ENCODE peak calls at places on chromosome 6, in ten cellular contexts. N, U, E, X, H, S, B, O, T and L are unnamed samples.

GRCh38 chr6:73797861-73798260 is 101.9 kb downstream of the CD109 start:
- DNase-seq in N (no peak), U (no peak), E (no peak), X (no peak), H (no peak), S (no peak), B (no peak), O (no peak), T (no peak), L (no peak)

GRCh38 chr6:11035961-11036360 is 8.1 kb downstream of the ELOVL2 start:
- DNase-seq in N (no peak), U (no peak), E (no peak), X (no peak), H (no peak), S (no peak), B (no peak), O (no peak), T (no peak), L (no peak)

GRCh38 chr6:81362246-81362645 is 390.2 kb downstream of the TENT5A start:
- DNase-seq in N (no peak), U (no peak), E (no peak), X (no peak), H (no peak), S (no peak), B (no peak), O (no peak), T (no peak), L (no peak)

GRCh38 chr6:54102239-54102638 is 9.0 kb upstream of the MLIP start:
- DNase-seq in N (no peak), U (no peak), E (no peak), X (no peak), H (no peak), S (no peak), B (no peak), O (no peak), T (no peak), L (no peak)

GRCh38 chr6:38603492-38603891 is 36.2 kb downstream of the BTBD9 start:
- DNase-seq in N (no peak), U (no peak), E (no peak), X (no peak), H (no peak), S (no peak), B (no peak), O (no peak), T (no peak), L (no peak)

GRCh38 chr6:85464260-85464644 is 14.4 kb downstream of the NT5E start:
- DNase-seq in N (no peak), U (no peak), E (no peak), X (no peak), H (no peak), S (no peak), B (peak), O (no peak), T (peak), L (peak)

GRCh38 chr6:98787401-98787800 is 47.0 kb upstream of the POU3F2 start:
- DNase-seq in N (no peak), U (no peak), E (no peak), X (no peak), H (no peak), S (no peak), B (no peak), O (no peak), T (no peak), L (no peak)

GRCh38 chr6:81977488-81977887 is 225.0 kb upstream of the TENT5A start:
- DNase-seq in N (no peak), U (no peak), E (no peak), X (no peak), H (no peak), S (no peak), B (no peak), O (no peak), T (no peak), L (no peak)

GRCh38 chr6:54327631-54328030 is 19.4 kb downstream of the TINAG start:
- DNase-seq in N (no peak), U (no peak), E (no peak), X (no peak), H (no peak), S (no peak), B (no peak), O (no peak), T (no peak), L (no peak)

GRCh38 chr6:144515761-144516160 is 230.6 kb downstream of the UTRN start:
- DNase-seq in N (no peak), U (no peak), E (no peak), X (no peak), H (no peak), S (no peak), B (no peak), O (no peak), T (no peak), L (no peak)

GRCh38 chr6:119308048-119308570 is 41.5 kb downstream of the MAN1A1 start:
- DNase-seq in N (peak), U (no peak), E (no peak), X (no peak), H (no peak), S (no peak), B (peak), O (no peak), T (no peak), L (no peak)

GRCh38 chr6:42618686-42619085 is 54.9 kb downstream of the UBR2 start:
- DNase-seq in N (no peak), U (no peak), E (no peak), X (no peak), H (no peak), S (no peak), B (no peak), O (no peak), T (no peak), L (no peak)

GRCh38 chr6:163048345-163048744 is 320.6 kb downstream of the PACRG start:
- DNase-seq in N (no peak), U (no peak), E (no peak), X (no peak), H (no peak), S (no peak), B (no peak), O (no peak), T (no peak), L (no peak)

GRCh38 chr6:157259443-157259842 is 63.9 kb downstream of the TMEM242 start:
- DNase-seq in N (no peak), U (no peak), E (no peak), X (no peak), H (no peak), S (no peak), B (no peak), O (no peak), T (no peak), L (no peak)

GRCh38 chr6:13527669-13528051 is 40.3 kb upstream of the GFOD1 start:
- DNase-seq in N (no peak), U (no peak), E (no peak), X (no peak), H (no peak), S (no peak), B (no peak), O (no peak), T (no peak), L (no peak)

GRCh38 chr6:13528777-13529343 is 41.5 kb upstream of the GFOD1 start:
- DNase-seq in N (no peak), U (no peak), E (no peak), X (no peak), H (no peak), S (no peak), B (no peak), O (peak), T (no peak), L (no peak)

GRCh38 chr6:13528232-13528631 is 40.8 kb upstream of the GFOD1 start:
- DNase-seq in N (no peak), U (no peak), E (no peak), X (no peak), H (no peak), S (no peak), B (peak), O (no peak), T (no peak), L (no peak)

GRCh38 chr6:13526339-13526717 is 38.9 kb upstream of the GFOD1 start:
- DNase-seq in N (no peak), U (no peak), E (no peak), X (no peak), H (no peak), S (no peak), B (no peak), O (no peak), T (no peak), L (no peak)

DNA sequence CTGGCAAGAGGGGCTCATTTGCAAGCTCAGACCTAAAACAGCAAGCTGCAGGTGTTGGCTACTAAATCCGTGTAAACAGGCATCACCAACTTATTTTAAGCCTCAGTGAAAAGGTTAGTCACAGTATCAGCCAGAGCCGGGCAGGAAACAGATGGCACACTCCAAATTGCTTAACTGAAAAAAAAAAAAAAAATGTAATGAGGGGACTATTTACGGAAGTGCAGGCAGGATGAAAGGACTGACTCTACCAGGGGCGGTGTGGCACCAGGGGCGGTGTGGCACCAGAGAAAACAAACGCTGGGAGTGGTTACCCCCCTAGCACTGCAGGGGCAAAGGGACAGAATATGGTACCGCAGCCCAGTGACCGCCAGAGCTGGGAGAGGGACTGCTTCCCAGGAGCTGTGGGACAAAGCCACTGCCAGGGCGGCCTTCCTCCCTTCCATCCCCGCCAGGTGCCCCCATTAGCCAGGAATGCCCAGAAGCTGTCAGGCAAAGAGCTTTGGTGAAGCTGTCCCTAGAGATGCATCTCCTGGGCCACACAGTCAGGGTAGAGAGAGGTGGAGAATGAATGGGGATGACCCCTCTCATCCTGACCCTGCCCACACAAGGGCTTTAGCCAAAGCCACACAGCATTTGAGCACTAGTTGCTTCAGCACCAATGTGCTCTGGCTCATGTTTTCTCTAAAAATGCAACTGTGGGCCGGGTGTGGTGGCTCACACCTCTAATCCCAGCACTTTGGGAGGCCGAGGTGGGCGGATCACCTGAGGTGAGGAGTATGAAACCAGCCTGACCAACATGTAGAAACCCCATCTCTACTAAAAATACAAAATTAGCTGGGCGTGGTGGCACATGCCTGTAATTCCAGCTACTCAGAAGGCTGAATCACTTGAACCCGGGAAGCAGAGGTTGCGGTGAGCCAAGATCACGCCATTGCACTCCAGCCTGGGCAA is 39.6 kb upstream of the GFOD1 start:
- DNase-seq in N (no peak), U (no peak), E (no peak), X (peak), H (no peak), S (no peak), B (no peak), O (peak), T (no peak), L (peak)
- TF ChIP-seq CTCF in N (no peak), U (no peak), E (no peak), X (no peak), H (no peak), S (no peak), B (no peak), O (no peak), T (no peak), L (no peak)

GRCh38 chr6:106300944-106301343 is 24.6 kb downstream of the ATG5 start:
- DNase-seq in N (peak), U (no peak), E (no peak), X (no peak), H (no peak), S (no peak), B (peak), O (no peak), T (no peak), L (no peak)
- TF ChIP-seq EP300 in N (no peak), U (no peak), E (no peak), X (no peak), H (no peak), S (no peak), B (no peak), O (no peak), T (no peak), L (no peak)

GRCh38 chr6:166627039-166627874 is at the start of gene RPS6KA2:
- DNase-seq in N (peak), U (peak), E (peak), X (peak), H (peak), S (peak), B (peak), O (peak), T (peak), L (peak)
- TF ChIP-seq POLR2A in N (no peak), U (peak), E (peak), X (peak), H (peak), S (peak), B (no peak), O (peak), T (peak), L (peak)

GRCh38 chr6:164097557-164098398 is 683.3 kb downstream of the QKI start:
- DNase-seq in N (no peak), U (no peak), E (no peak), X (no peak), H (no peak), S (no peak), B (no peak), O (no peak), T (peak), L (no peak)
- TF ChIP-seq CTCF in N (peak), U (no peak), E (no peak), X (no peak), H (no peak), S (peak), B (no peak), O (no peak), T (no peak), L (no peak)

GRCh38 chr6:17002123-17002522 is 99.7 kb upstream of the STMND1 start:
- DNase-seq in N (no peak), U (no peak), E (no peak), X (no peak), H (no peak), S (no peak), B (no peak), O (no peak), T (no peak), L (no peak)

GRCh38 chr6:17001188-17001587 is 100.7 kb upstream of the STMND1 start:
- DNase-seq in N (no peak), U (no peak), E (no peak), X (no peak), H (no peak), S (no peak), B (no peak), O (no peak), T (peak), L (no peak)

GRCh38 chr6:17004269-17004668 is 97.6 kb upstream of the STMND1 start:
- DNase-seq in N (no peak), U (no peak), E (no peak), X (no peak), H (no peak), S (no peak), B (no peak), O (no peak), T (no peak), L (no peak)

GRCh38 chr6:16999486-17000436 is 102.1 kb upstream of the STMND1 start:
- DNase-seq in N (no peak), U (no peak), E (no peak), X (no peak), H (no peak), S (no peak), B (peak), O (no peak), T (no peak), L (no peak)
- TF ChIP-seq EP300 in N (no peak), U (no peak), E (no peak), X (no peak), H (no peak), S (no peak), B (no peak), O (no peak), T (no peak), L (peak)